ENCODE peak calls at places on chromosomes 12 and 14, in eight cellular contexts. One of them, this sample, is unnamed.

GRCh38 chr12:27674989-27675388 is 21.3 kb upstream of the REP15 start:
- DNase-seq in fibroblast of gingiva: no peak
- DNase-seq in HS-27A: no peak
- DNase-seq in activated CD4-positive, alpha-beta T cell treated with anti-CD3 and anti-CD28 coated beads, Interleukin-2, amount 50 U/mL, for 48 hours: no peak
- DNase-seq in LoVo: no peak
- DNase-seq in globus pallidus: no peak
- DNase-seq in AG04449: no peak
- DNase-seq in T47D: no peak
- DNase-seq in this sample: no peak

GRCh38 chr14:62988967-62989366 is 56.3 kb downstream of the KCNH5 start:
- DNase-seq in activated CD4-positive, alpha-beta T cell treated with anti-CD3 and anti-CD28 coated beads, Interleukin-2, amount 50 U/mL, for 48 hours: no peak
- DNase-seq in globus pallidus: no peak
- DNase-seq in HS-27A: no peak
- DNase-seq in AG04449: no peak
- DNase-seq in LoVo: no peak
- DNase-seq in T47D: no peak
- DNase-seq in fibroblast of gingiva: no peak
- DNase-seq in this sample: no peak

GRCh38 chr12:52907092-52907810 is 2.4 kb upstream of the KRT8 start:
- DNase-seq in AG04449: no peak
- DNase-seq in globus pallidus: no peak
- DNase-seq in T47D: peak; percentile 53
- DNase-seq in activated CD4-positive, alpha-beta T cell treated with anti-CD3 and anti-CD28 coated beads, Interleukin-2, amount 50 U/mL, for 48 hours: no peak
- DNase-seq in LoVo: peak; percentile 94
- DNase-seq in fibroblast of gingiva: no peak
- DNase-seq in HS-27A: no peak
- DNase-seq in this sample: no peak

GRCh38 chr12:67068773-67069450 is 200.2 kb upstream of the CAND1 start:
- DNase-seq in activated CD4-positive, alpha-beta T cell treated with anti-CD3 and anti-CD28 coated beads, Interleukin-2, amount 50 U/mL, for 48 hours: peak; percentile 43
- DNase-seq in HS-27A: no peak
- DNase-seq in fibroblast of gingiva: peak; percentile 13
- DNase-seq in LoVo: peak; percentile 48
- DNase-seq in globus pallidus: no peak
- DNase-seq in AG04449: no peak
- DNase-seq in T47D: peak; percentile 30
- DNase-seq in this sample: peak; percentile 34

GRCh38 chr12:108734200-108734906 is 3.0 kb upstream of the CORO1C start:
- DNase-seq in T47D: no peak
- DNase-seq in globus pallidus: no peak
- DNase-seq in HS-27A: peak; percentile 75
- DNase-seq in activated CD4-positive, alpha-beta T cell treated with anti-CD3 and anti-CD28 coated beads, Interleukin-2, amount 50 U/mL, for 48 hours: no peak
- DNase-seq in fibroblast of gingiva: peak; percentile 68
- DNase-seq in AG04449: peak; percentile 79
- DNase-seq in LoVo: peak; percentile 98
- DNase-seq in this sample: peak; percentile 50

GRCh38 chr12:18261273-18261672 is at the start of gene PIK3C2G:
- DNase-seq in LoVo: no peak
- DNase-seq in fibroblast of gingiva: no peak
- DNase-seq in T47D: peak; percentile 3
- DNase-seq in globus pallidus: no peak
- DNase-seq in activated CD4-positive, alpha-beta T cell treated with anti-CD3 and anti-CD28 coated beads, Interleukin-2, amount 50 U/mL, for 48 hours: no peak
- DNase-seq in HS-27A: no peak
- DNase-seq in AG04449: no peak
- DNase-seq in this sample: no peak

GRCh38 chr12:93441111-93441616 is 583 bp downstream of the UBE2N start:
- DNase-seq in globus pallidus: peak; percentile 11
- DNase-seq in T47D: no peak
- DNase-seq in LoVo: peak; percentile 24
- DNase-seq in HS-27A: no peak
- DNase-seq in activated CD4-positive, alpha-beta T cell treated with anti-CD3 and anti-CD28 coated beads, Interleukin-2, amount 50 U/mL, for 48 hours: peak; percentile 39
- DNase-seq in fibroblast of gingiva: no peak
- DNase-seq in AG04449: no peak
- DNase-seq in this sample: no peak

GRCh38 chr14:101711041-101711861 is 50.3 kb upstream of the PPP2R5C start:
- DNase-seq in LoVo: no peak
- DNase-seq in activated CD4-positive, alpha-beta T cell treated with anti-CD3 and anti-CD28 coated beads, Interleukin-2, amount 50 U/mL, for 48 hours: no peak
- DNase-seq in globus pallidus: no peak
- DNase-seq in T47D: no peak
- DNase-seq in HS-27A: no peak
- DNase-seq in AG04449: no peak
- DNase-seq in fibroblast of gingiva: no peak
- DNase-seq in this sample: no peak

GRCh38 chr14:75254901-75255300 is 23.7 kb upstream of the FOS start:
- DNase-seq in globus pallidus: no peak
- DNase-seq in LoVo: peak; percentile 61
- DNase-seq in activated CD4-positive, alpha-beta T cell treated with anti-CD3 and anti-CD28 coated beads, Interleukin-2, amount 50 U/mL, for 48 hours: no peak
- DNase-seq in AG04449: no peak
- DNase-seq in T47D: peak; percentile 51
- DNase-seq in fibroblast of gingiva: no peak
- DNase-seq in HS-27A: no peak
- DNase-seq in this sample: no peak

GRCh38 chr12:92185052-92185451 is 39.4 kb upstream of the BTG1 start:
- DNase-seq in T47D: no peak
- DNase-seq in LoVo: no peak
- DNase-seq in activated CD4-positive, alpha-beta T cell treated with anti-CD3 and anti-CD28 coated beads, Interleukin-2, amount 50 U/mL, for 48 hours: peak; percentile 13
- DNase-seq in globus pallidus: peak; percentile 11
- DNase-seq in fibroblast of gingiva: no peak
- DNase-seq in AG04449: no peak
- DNase-seq in HS-27A: no peak
- DNase-seq in this sample: no peak

GRCh38 chr12:121181181-121181580 is 28.7 kb upstream of the P2RX4 start:
- DNase-seq in LoVo: no peak
- DNase-seq in fibroblast of gingiva: peak; percentile 87
- DNase-seq in globus pallidus: no peak
- DNase-seq in activated CD4-positive, alpha-beta T cell treated with anti-CD3 and anti-CD28 coated beads, Interleukin-2, amount 50 U/mL, for 48 hours: no peak
- DNase-seq in AG04449: no peak
- DNase-seq in T47D: no peak
- DNase-seq in HS-27A: no peak
- DNase-seq in this sample: no peak

GRCh38 chr12:2764398-2764797 is 30.4 kb upstream of the FKBP4 start:
- DNase-seq in HS-27A: no peak
- DNase-seq in fibroblast of gingiva: no peak
- DNase-seq in AG04449: no peak
- DNase-seq in LoVo: no peak
- DNase-seq in T47D: no peak
- DNase-seq in activated CD4-positive, alpha-beta T cell treated with anti-CD3 and anti-CD28 coated beads, Interleukin-2, amount 50 U/mL, for 48 hours: no peak
- DNase-seq in globus pallidus: no peak
- DNase-seq in this sample: no peak

This sample was measured in 8988T.